ENCODE peak calls at places on chromosome 15, in eight cellular contexts. W is A549, J is IMR-90, A is GM23338, H is PC-3, B is HCT116, Z is GM23248, O is tibial artery. S is an unnamed sample. For H3K4me1, the result is how much of the 10 kb centered on the place peaks cover.

GRCh38 chr15:84979651-84980050 is 2.0 kb upstream of the PDE8A start:
- DNase-seq in W (peak), J (no peak), O (no peak), H (no peak), B (no peak), Z (no peak), A (peak), S (peak)

GRCh38 chr15:41465822-41466421 is 27.8 kb upstream of the ITPKA start:
- DNase-seq in A (peak), B (peak), Z (peak), O (no peak), J (peak), W (peak), H (peak), S (no peak)

GRCh38 chr15:76401285-76401684 is 64.7 kb downstream of the ISL2 start:
- DNase-seq in W (peak), B (no peak), O (no peak), A (no peak), J (peak), H (peak), Z (peak), S (no peak)

GRCh38 chr15:98823012-98823458 is 174.7 kb downstream of the IGF1R start:
- DNase-seq in A (peak), Z (peak), O (no peak), H (peak), J (peak), B (no peak), W (peak), S (no peak)

GRCh38 chr15:50873935-50874353 is 34.5 kb upstream of the AP4E1 start:
- DNase-seq in O (no peak), W (no peak), H (no peak), Z (no peak), J (no peak), B (no peak), A (no peak), S (no peak)

GRCh38 chr15:90561344-90562244 is 31.9 kb downstream of the CRTC3 start:
- DNase-seq in J (peak), W (no peak), H (no peak), O (no peak), A (no peak), Z (peak), B (no peak), S (no peak)

GRCh38 chr15:96369825-96370621 is 39.5 kb downstream of the NR2F2 start:
- DNase-seq in A (peak), J (no peak), Z (no peak), O (no peak), B (no peak), W (no peak), H (no peak), S (no peak)

GRCh38 chr15:43390723-43391122 is 19.8 kb downstream of the TUBGCP4 start:
- DNase-seq in A (no peak), O (no peak), H (no peak), W (no peak), J (peak), Z (peak), B (no peak), S (no peak)

GRCh38 chr15:61299060-61299763 is 70.1 kb upstream of the RORA start:
- DNase-seq in A (no peak), O (no peak), Z (no peak), W (no peak), J (no peak), H (no peak), B (no peak), S (no peak)

GRCh38 chr15:41967506-41968206 is 4.7 kb downstream of the EHD4 start:
- DNase-seq in Z (peak), W (no peak), H (no peak), A (no peak), B (no peak), J (peak), O (peak), S (no peak)

GRCh38 chr15:74809242-74809641 is 3.4 kb upstream of the LMAN1L start:
- DNase-seq in J (no peak), H (no peak), Z (no peak), A (no peak), B (no peak), W (no peak), O (no peak), S (no peak)

GRCh38 chr15:77844798-77845446 is 212.2 kb upstream of the LINGO1 start:
- DNase-seq in O (no peak), J (no peak), B (no peak), W (no peak), Z (no peak), A (peak), H (no peak), S (no peak)

GRCh38 chr15:91950631-91951384 is 97.3 kb downstream of the SLCO3A1 start:
- DNase-seq in B (no peak), J (peak), W (no peak), A (no peak), Z (peak), O (no peak), H (no peak), S (no peak)

GRCh38 chr15:57169643-57170042 is 206.7 kb upstream of the CGNL1 start:
- DNase-seq in B (no peak), H (no peak), O (no peak), J (no peak), W (no peak), A (no peak), Z (no peak), S (no peak)

GRCh38 chr15:57171414-57171813 is 204.9 kb upstream of the CGNL1 start:
- DNase-seq in W (no peak), H (no peak), J (peak), Z (no peak), O (no peak), A (no peak), B (no peak), S (no peak)

GRCh38 chr15:57167821-57168395 is 208.4 kb upstream of the CGNL1 start:
- DNase-seq in W (no peak), B (no peak), A (no peak), H (no peak), Z (no peak), J (no peak), O (no peak), S (no peak)

GRCh38 chr15:57172925-57173324 is 203.4 kb upstream of the CGNL1 start:
- DNase-seq in O (no peak), H (no peak), Z (peak), W (no peak), J (peak), A (no peak), B (no peak), S (no peak)
- H3K4me1 ChIP-seq in O (under half), H (under half), Z (under half), W (under half), J (under half), A (under half), B (under half), S (under half)

DNA sequence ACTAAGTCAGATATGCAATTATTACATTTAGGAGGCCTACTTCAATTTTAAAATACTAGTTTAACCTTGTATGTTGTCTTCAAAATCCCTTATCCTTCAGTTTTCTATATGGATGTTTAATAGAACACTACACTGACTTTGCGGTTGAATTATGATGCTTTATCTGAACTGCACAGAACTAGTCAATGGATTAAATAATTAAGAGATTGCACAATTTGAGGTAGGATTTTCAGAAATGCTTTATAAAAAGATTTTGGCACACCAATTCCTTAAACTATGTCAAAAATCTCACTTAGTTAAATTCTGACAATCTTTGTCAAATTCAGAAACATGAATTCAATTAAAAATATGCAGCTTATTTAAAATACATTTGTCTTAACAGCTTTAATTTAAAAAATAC is 28.1 kb downstream of the ATOSA start:
- DNase-seq in J (no peak), H (no peak), A (no peak), B (no peak), O (no peak), Z (no peak), W (no peak), S (no peak)
- H3K4me1 ChIP-seq in J (under half), H (under half), A (under half), B (under half), O (under half), Z (under half), W (half or more), S (half or more)

DNA sequence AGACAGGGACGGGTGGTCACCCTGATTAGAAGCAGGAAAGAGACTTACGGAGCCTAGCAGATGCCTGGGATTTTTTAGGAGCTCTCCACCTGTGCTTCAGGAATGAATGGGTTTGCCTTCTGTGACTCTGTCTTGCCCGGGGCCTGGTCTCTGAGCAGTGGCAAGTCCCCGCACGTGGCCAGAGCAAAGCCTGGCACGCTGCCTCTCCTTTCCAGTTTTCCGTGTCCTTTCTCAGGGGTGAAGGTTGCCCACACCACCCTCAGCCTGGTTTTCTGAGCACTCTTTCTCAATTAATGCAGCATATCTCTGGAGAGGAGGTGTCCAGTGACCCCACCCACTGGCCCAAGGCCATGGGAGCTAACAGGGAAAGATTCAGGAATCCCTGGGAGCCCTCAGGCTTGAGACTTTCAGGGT is 14.5 kb upstream of the CHST14 start:
- DNase-seq in H (no peak), B (no peak), A (no peak), O (no peak), J (no peak), W (no peak), Z (no peak), S (no peak)
- H3K4me1 ChIP-seq in H (under half), B (under half), A (under half), O (under half), J (under half), W (under half), Z (under half), S (under half)

DNA sequence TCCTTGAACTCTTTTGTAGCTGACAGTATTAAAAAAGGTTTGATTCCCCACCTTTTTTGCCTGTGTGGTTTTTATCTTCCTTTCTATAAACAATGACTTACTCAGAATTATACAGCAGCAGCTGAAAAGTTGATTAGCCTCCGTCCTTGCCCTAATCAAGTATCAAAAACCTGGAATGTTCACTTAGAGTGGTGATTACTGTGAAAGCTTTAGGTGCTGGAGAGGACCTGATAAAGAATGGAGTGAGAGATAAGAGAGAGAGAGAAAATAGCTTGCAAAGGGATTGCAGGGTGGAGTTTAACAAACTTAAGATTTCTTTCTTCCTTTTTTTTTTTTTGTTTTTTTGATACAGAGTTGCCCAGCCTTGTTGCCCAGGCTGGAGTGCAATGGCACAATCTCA is 6.7 kb downstream of the CGNL1 start:
- DNase-seq in J (no peak), B (no peak), A (no peak), Z (no peak), H (no peak), O (no peak), W (no peak), S (no peak)
- H3K4me1 ChIP-seq in J (under half), B (under half), A (half or more), Z (under half), H (under half), O (under half), W (under half), S (under half)

GRCh38 chr15:59296181-59296617 is 76.5 kb downstream of the MYO1E start:
- DNase-seq in A (no peak), Z (peak), H (peak), B (no peak), O (no peak), W (peak), J (peak), S (no peak)
- H3K4me1 ChIP-seq in A (under half), Z (half or more), H (half or more), B (half or more), O (under half), W (half or more), J (under half), S (half or more)

GRCh38 chr15:38072507-38073277 is 138.3 kb downstream of the TMCO5A start:
- DNase-seq in A (peak), Z (peak), J (peak), B (peak), H (peak), O (peak), W (peak), S (peak)

GRCh38 chr15:38073278-38073930 is 139.0 kb downstream of the TMCO5A start:
- DNase-seq in A (peak), B (peak), Z (peak), W (peak), O (no peak), H (peak), J (peak), S (no peak)

GRCh38 chr15:38072007-38072506 is 137.6 kb downstream of the TMCO5A start:
- DNase-seq in W (no peak), A (peak), J (no peak), B (no peak), H (no peak), O (no peak), Z (no peak), S (no peak)

GRCh38 chr15:38075466-38075865 is 141.0 kb downstream of the TMCO5A start:
- DNase-seq in J (no peak), Z (no peak), O (no peak), B (no peak), A (no peak), H (no peak), W (no peak), S (no peak)

DNA sequence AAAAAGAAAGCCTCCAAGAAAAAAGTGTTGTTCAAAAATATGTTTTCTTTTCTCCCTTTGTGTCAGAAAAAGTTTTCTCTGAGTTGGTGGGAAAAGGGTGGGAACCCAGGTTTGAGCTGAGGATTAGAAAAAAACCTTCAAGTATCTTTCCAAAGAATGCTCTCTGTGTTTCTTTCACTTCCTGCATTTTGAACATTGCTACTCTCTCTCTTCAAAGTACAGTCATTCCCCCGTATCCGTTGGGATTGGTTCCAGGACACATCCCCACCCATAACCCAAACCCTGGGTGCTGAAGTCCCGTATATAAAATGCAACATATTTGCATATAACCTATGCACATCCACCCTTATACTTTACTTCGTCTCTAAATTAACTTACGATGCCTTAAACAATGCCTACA is 139.6 kb downstream of the TMCO5A start:
- DNase-seq in J (no peak), W (no peak), B (no peak), A (no peak), Z (peak), H (peak), O (no peak), S (no peak)
- H3K4me1 ChIP-seq in J (under half), W (under half), B (under half), A (under half), Z (under half), H (half or more), O (under half), S (under half)

GRCh38 chr15:68789921-68790575 is 30.6 kb downstream of the ANP32A start:
- DNase-seq in Z (peak), A (peak), J (peak), H (no peak), B (no peak), O (peak), W (no peak), S (no peak)

GRCh38 chr15:68786753-68787152 is 33.9 kb downstream of the ANP32A start:
- DNase-seq in H (no peak), Z (no peak), B (no peak), O (peak), A (no peak), W (no peak), J (no peak), S (no peak)

GRCh38 chr15:68789041-68789920 is 31.4 kb downstream of the ANP32A start:
- DNase-seq in B (no peak), A (no peak), Z (no peak), J (no peak), H (no peak), O (peak), W (no peak), S (no peak)

GRCh38 chr15:68787609-68788264 is 33.0 kb downstream of the ANP32A start:
- DNase-seq in A (no peak), O (peak), J (no peak), W (no peak), H (no peak), B (no peak), Z (no peak), S (no peak)

GRCh38 chr15:68788265-68788624 is 32.5 kb downstream of the ANP32A start:
- DNase-seq in O (peak), H (no peak), A (no peak), Z (no peak), B (no peak), J (no peak), W (no peak), S (no peak)
- H3K4me1 ChIP-seq in O (under half), H (under half), A (half or more), Z (under half), B (under half), J (under half), W (under half), S (under half)

GRCh38 chr15:48333553-48333952 is 2.3 kb downstream of the DUT start:
- DNase-seq in J (no peak), O (no peak), A (no peak), H (no peak), W (no peak), B (no peak), Z (no peak), S (no peak)

GRCh38 chr15:48331796-48332641 is 790 bp downstream of the DUT start:
- DNase-seq in B (peak), W (peak), A (peak), J (peak), Z (peak), H (peak), O (no peak), S (peak)

GRCh38 chr15:48332642-48333034 is 1.4 kb downstream of the DUT start:
- DNase-seq in W (no peak), A (peak), H (no peak), O (no peak), J (no peak), B (no peak), Z (no peak), S (no peak)

GRCh38 chr15:48330045-48330840 is 986 bp upstream of the DUT start:
- DNase-seq in Z (peak), H (peak), J (peak), O (no peak), A (peak), W (no peak), B (no peak), S (no peak)

GRCh38 chr15:48330855-48331795 is at the start of gene DUT:
- DNase-seq in J (peak), A (peak), B (peak), W (peak), Z (peak), H (peak), O (peak), S (peak)
- H3K4me1 ChIP-seq in J (under half), A (under half), B (under half), W (under half), Z (under half), H (under half), O (under half), S (under half)

DNA sequence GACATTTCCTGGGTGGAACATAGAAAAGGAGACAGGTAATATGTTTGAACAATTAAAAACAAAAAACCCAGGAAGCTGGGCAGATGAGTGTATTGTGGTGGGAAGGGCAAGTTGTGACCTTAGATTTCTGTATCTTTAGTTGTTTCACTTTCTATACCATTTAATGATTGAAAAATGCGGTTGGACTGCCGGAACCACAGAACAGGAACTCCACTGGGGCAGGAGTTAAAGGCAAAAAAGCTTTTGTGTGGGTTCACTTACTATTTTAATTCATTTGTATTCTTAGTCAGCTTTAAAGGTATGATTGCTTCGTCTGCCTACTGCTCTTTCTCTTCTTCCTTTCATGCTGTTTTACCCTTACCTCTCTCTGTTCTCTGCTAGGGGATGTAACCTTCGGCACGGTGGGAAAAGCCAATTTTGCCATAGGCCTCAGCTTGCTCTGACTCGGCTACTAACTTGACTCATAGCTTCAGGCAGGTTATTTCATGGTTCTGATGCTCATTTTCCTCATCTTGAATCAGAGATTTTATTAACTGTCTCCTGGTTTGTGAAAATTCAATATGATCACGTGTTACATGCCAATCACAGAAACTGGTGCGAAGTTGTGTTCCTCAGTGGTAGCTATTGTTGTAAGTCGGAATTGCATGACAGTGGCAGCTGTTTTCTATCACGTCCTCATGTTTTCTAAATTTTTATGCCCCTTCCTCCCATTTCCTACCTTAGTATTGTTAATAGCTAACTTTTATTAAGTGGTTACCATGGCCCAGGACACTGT is 1.6 kb upstream of the MCTP2 start:
- DNase-seq in H (peak), J (no peak), W (no peak), O (no peak), Z (no peak), A (no peak), B (no peak), S (no peak)
- H3K4me1 ChIP-seq in H (under half), J (under half), W (under half), O (under half), Z (under half), A (under half), B (under half), S (under half)

GRCh38 chr15:101185336-101185735 is 66.5 kb downstream of the CHSY1 start:
- DNase-seq in B (no peak), W (no peak), J (no peak), Z (no peak), A (no peak), H (no peak), O (no peak), S (no peak)

GRCh38 chr15:101183226-101183925 is 68.5 kb downstream of the CHSY1 start:
- DNase-seq in A (no peak), W (no peak), Z (no peak), B (no peak), O (no peak), J (peak), H (no peak), S (no peak)

GRCh38 chr15:101183926-101184305 is 67.9 kb downstream of the CHSY1 start:
- DNase-seq in B (no peak), W (no peak), H (no peak), J (no peak), O (no peak), Z (no peak), A (no peak), S (no peak)

GRCh38 chr15:101185770-101186169 is 66.1 kb downstream of the CHSY1 start:
- DNase-seq in H (no peak), O (no peak), W (no peak), Z (no peak), J (no peak), B (no peak), A (no peak), S (no peak)

DNA sequence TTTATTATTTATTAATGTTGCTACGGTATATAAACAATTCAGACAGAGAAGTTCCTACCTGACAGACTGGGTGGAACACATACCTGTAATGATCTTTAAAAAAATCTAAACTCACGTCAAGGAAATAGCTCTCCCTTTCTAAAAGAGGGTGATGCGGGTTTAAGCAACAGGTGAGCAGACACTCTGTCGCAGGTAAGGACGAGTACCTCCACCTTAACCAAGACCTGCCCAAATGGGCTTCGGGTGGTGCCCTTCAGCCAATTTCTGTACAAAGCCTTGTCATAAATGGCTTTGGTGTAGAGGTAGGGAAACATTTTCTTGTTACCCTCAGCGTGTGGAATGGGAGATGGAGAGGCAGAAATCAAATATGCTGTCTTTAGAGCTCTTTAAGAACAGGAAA is 67.0 kb downstream of the CHSY1 start:
- DNase-seq in H (no peak), O (no peak), Z (no peak), J (no peak), B (no peak), W (no peak), A (no peak), S (no peak)
- H3K4me1 ChIP-seq in H (under half), O (under half), Z (under half), J (under half), B (under half), W (under half), A (under half), S (under half)

S was measured in psoas muscle.